ENCODE peak calls at places on chromosomes 16 and 17, in seven cellular contexts. T, C, S, R, U, G and Q are unnamed samples.

GRCh38 chr17:39194089-39194984 is 3.1 kb downstream of the CACNB1 start:
- DNase-seq in C (peak; percentile 73), T (peak; percentile 23), G (peak; percentile 91), R (peak; percentile 65), U (no peak), S (peak; percentile 92), Q (peak; percentile 70)

GRCh38 chr17:61411114-61411943 is 11.7 kb downstream of the TBX2 start:
- DNase-seq in G (peak; percentile 85), R (peak; percentile 76), T (peak; percentile 44), S (peak; percentile 85), U (peak; percentile 51), C (peak; percentile 80), Q (no peak)

GRCh38 chr17:41060052-41060604 is at the start of gene KRTAP2-3:
- DNase-seq in S (no peak), T (no peak), R (peak; percentile 92), C (peak; percentile 73), U (no peak), G (no peak), Q (peak; percentile 66)

GRCh38 chr16:86508947-86509758 is 1.2 kb upstream of the FOXF1 start:
- DNase-seq in G (no peak), R (peak; percentile 64), C (peak; percentile 92), U (no peak), S (no peak), T (peak; percentile 46), Q (peak; percentile 73)

GRCh38 chr17:45948881-45949624 is 50.0 kb upstream of the STH start:
- DNase-seq in T (peak; percentile 71), U (peak; percentile 81), S (peak; percentile 61), R (peak; percentile 49), G (peak; percentile 82), C (peak; percentile 68), Q (peak; percentile 60)

GRCh38 chr16:50501251-50501650 is 46.9 kb upstream of the NKD1 start:
- DNase-seq in S (no peak), U (no peak), G (no peak), T (no peak), C (no peak), R (no peak), Q (no peak)

GRCh38 chr17:12250973-12251372 is 230.3 kb downstream of the MAP2K4 start:
- DNase-seq in U (no peak), C (no peak), R (no peak), T (no peak), S (no peak), G (no peak), Q (no peak)

GRCh38 chr17:42248351-42249179 is 27.6 kb downstream of the STAT5B start:
- DNase-seq in T (peak; percentile 76), R (peak; percentile 94), G (peak; percentile 80), S (peak; percentile 89), C (peak; percentile 98), U (peak; percentile 81), Q (peak; percentile 98)

GRCh38 chr17:42774066-42774750 is 959 bp downstream of the VPS25 start:
- DNase-seq in R (no peak), S (no peak), G (no peak), C (no peak), U (no peak), T (no peak), Q (peak; percentile 53)

GRCh38 chr17:50522766-50523165 is 9.8 kb upstream of the EPN3 start:
- DNase-seq in S (no peak), U (no peak), C (no peak), R (no peak), G (no peak), T (no peak), Q (no peak)

GRCh38 chr17:7555320-7555948 is 3.1 kb upstream of the TNFSF13 start:
- DNase-seq in R (no peak), U (no peak), G (no peak), S (no peak), T (no peak), C (no peak), Q (no peak)
- TF ChIP-seq CTCF in R (peak; percentile 14), U (no peak), G (no peak), S (peak; percentile 33), T (no peak), C (peak; percentile 19), Q (peak; percentile 14)

GRCh38 chr17:68288804-68289203 is 2.1 kb downstream of the SLC16A6 start:
- DNase-seq in U (no peak), T (no peak), C (no peak), R (no peak), G (no peak), S (peak; percentile 83), Q (no peak)
- TF ChIP-seq CTCF in U (no peak), T (no peak), C (no peak), R (no peak), G (peak; percentile 18), S (peak; percentile 30), Q (no peak)

GRCh38 chr17:67629963-67630320 is 87.8 kb upstream of the NOL11 start:
- DNase-seq in R (peak; percentile 85), S (no peak), T (peak; percentile 12), U (no peak), C (peak; percentile 60), G (no peak), Q (peak; percentile 84)
- TF ChIP-seq CTCF in R (peak; percentile 72), S (peak; percentile 61), T (no peak), U (peak; percentile 35), C (peak; percentile 53), G (peak; percentile 57), Q (peak; percentile 66)

GRCh38 chr16:52861614-52862022 is 191.1 kb downstream of the CHD9NB start:
- DNase-seq in R (peak; percentile 6), G (peak; percentile 25), C (no peak), S (peak; percentile 18), U (no peak), T (peak; percentile 57), Q (peak; percentile 1)
- TF ChIP-seq CTCF in R (peak; percentile 5), G (peak; percentile 73), C (no peak), S (peak; percentile 42), U (peak; percentile 42), T (peak; percentile 10), Q (peak; percentile 4)

GRCh38 chr17:163514-164103 is 17.8 kb downstream of the DOC2B start:
- DNase-seq in U (no peak), S (no peak), G (no peak), R (no peak), C (no peak), T (no peak), Q (no peak)
- TF ChIP-seq CTCF in U (no peak), S (no peak), G (no peak), R (no peak), C (no peak), T (no peak), Q (no peak)

GRCh38 chr16:88681084-88681680 is 5.1 kb downstream of the SNAI3 start:
- DNase-seq in C (no peak), R (no peak), G (no peak), T (peak; percentile 77), U (peak; percentile 75), S (no peak), Q (no peak)
- TF ChIP-seq CTCF in C (peak; percentile 23), R (peak; percentile 6), G (peak; percentile 46), T (peak; percentile 52), U (peak; percentile 41), S (peak; percentile 35), Q (peak; percentile 28)

GRCh38 chr17:28698253-28698941 is 13.3 kb downstream of the PROCA1 start:
- DNase-seq in T (peak; percentile 95), U (peak; percentile 76), G (no peak), R (peak; percentile 37), C (no peak), S (peak; percentile 79), Q (no peak)
- TF ChIP-seq CTCF in T (no peak), U (no peak), G (no peak), R (no peak), C (no peak), S (no peak), Q (no peak)

GRCh38 chr17:57114085-57114673 is 29.1 kb downstream of the AKAP1 start:
- DNase-seq in S (peak; percentile 83), R (peak; percentile 25), C (no peak), U (peak; percentile 63), G (peak; percentile 69), T (peak; percentile 78), Q (peak; percentile 28)
- TF ChIP-seq CTCF in S (peak; percentile 97), R (peak; percentile 88), C (peak; percentile 93), U (peak; percentile 58), G (peak; percentile 92), T (peak; percentile 89), Q (peak; percentile 82)

GRCh38 chr17:47813077-47813476 is 8.5 kb downstream of the OSBPL7 start:
- DNase-seq in T (no peak), G (no peak), C (no peak), R (no peak), S (no peak), U (no peak), Q (no peak)

GRCh38 chr17:47816111-47816735 is 5.4 kb downstream of the OSBPL7 start:
- DNase-seq in T (no peak), C (no peak), S (no peak), R (no peak), U (no peak), G (no peak), Q (no peak)

GRCh38 chr17:47813512-47814031 is 8.0 kb downstream of the OSBPL7 start:
- DNase-seq in S (no peak), T (no peak), R (no peak), G (no peak), U (no peak), C (no peak), Q (no peak)

GRCh38 chr17:47816947-47817346 is 4.6 kb downstream of the OSBPL7 start:
- DNase-seq in C (no peak), T (no peak), R (no peak), U (no peak), S (no peak), G (no peak), Q (no peak)

DNA sequence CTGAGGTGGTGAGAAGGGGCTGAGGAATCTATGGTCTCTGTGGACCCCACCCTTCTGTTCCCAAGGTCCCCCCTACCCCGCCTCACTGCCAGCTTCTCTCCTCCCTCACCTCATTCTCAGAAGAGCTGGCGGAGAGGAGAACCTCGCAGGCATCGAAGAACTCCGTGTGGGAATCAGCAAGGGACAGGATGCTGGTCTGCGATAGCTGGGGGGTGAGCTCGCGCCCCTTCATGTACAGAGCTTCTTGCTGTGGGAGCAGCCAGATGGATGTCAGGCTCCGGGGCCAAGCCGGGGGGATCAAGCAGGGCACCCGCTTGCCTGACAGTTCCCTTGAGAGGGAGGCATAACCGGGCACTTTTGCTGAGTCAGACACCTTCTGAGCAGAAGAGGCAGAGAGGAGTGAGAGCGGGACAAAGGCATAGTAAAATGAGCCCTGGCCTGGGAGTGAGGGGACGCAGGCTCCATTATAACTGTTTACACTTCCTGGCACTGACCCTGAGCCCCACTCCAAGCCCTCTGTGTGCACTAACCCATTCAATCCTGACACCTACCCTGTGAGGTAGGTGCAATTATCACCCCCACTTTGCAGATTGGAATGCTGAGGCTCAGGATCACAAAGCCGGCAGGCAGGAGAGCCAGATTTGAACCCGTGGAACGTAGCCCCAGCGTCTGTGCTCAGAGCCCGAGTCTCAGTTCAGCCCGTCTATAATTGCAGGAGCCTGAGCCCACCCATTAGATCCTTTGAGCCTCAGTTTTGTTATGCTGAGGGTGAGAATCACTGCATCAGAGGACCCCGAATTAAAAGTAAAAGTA is 6.3 kb downstream of the OSBPL7 start:
- DNase-seq in G (no peak), C (no peak), R (no peak), S (no peak), U (no peak), T (no peak), Q (no peak)
- TF ChIP-seq CTCF in G (no peak), C (no peak), R (no peak), S (no peak), U (no peak), T (no peak), Q (no peak)